ENCODE peak calls at places on chromosomes 7 and 10, in six cellular contexts. S, P, K, U, Y and A are unnamed samples.

GRCh38 chr7:28700790-28701203 is 257.3 kb downstream of the TRIL start:
- DNase-seq in S (no peak), U (no peak), Y (no peak), P (no peak), K (peak), A (no peak)

GRCh38 chr10:69792361-69792760 is 9.3 kb upstream of the COL13A1 start:
- DNase-seq in Y (no peak), U (no peak), P (no peak), K (no peak), S (no peak), A (no peak)

GRCh38 chr10:22874189-22874854 is 53.5 kb upstream of the ARMC3 start:
- DNase-seq in S (no peak), Y (no peak), U (no peak), K (no peak), P (peak), A (no peak)

GRCh38 chr10:92809845-92810244 is 38.5 kb upstream of the EXOC6 start:
- DNase-seq in P (no peak), K (no peak), U (no peak), S (no peak), Y (no peak), A (no peak)

GRCh38 chr7:45033261-45033930 is 33.4 kb downstream of the CCM2 start:
- DNase-seq in K (no peak), U (no peak), S (no peak), Y (no peak), P (no peak), A (no peak)

GRCh38 chr10:49700997-49701396 is 21.5 kb downstream of the C10orf53 start:
- DNase-seq in U (no peak), P (no peak), S (no peak), Y (no peak), K (no peak), A (no peak)

GRCh38 chr7:112726076-112726475 is 64.1 kb downstream of the TMEM168 start:
- DNase-seq in K (no peak), S (no peak), U (no peak), Y (peak), P (no peak), A (no peak)

GRCh38 chr10:43574035-43574892 is at the start of gene ZNF239:
- DNase-seq in S (peak), U (peak), Y (peak), K (peak), P (peak), A (peak)